ENCODE peak calls at places on chromosomes 2 and 18, in four cellular contexts. G, Z, S and F are unnamed samples.

GRCh38 chr2:110126926-110127325 is 11.3 kb upstream of the MALL start:
- DNase-seq in G (no peak), Z (no peak), S (no peak), F (no peak)

GRCh38 chr2:138491495-138491862 is 10.1 kb upstream of the SPOPL start:
- DNase-seq in G (no peak), Z (no peak), S (no peak), F (no peak)

GRCh38 chr2:167353605-167354280 is 465.5 kb downstream of the XIRP2 start:
- DNase-seq in G (no peak), Z (no peak), S (no peak), F (no peak)

GRCh38 chr2:119746836-119747235 is 12.9 kb upstream of the PTPN4 start:
- DNase-seq in G (peak; percentile 17), Z (no peak), S (no peak), F (no peak)

GRCh38 chr18:43034683-43035500 is 80.6 kb downstream of the RIT2 start:
- DNase-seq in G (no peak), Z (no peak), S (no peak), F (peak; percentile 95)

GRCh38 chr2:48266698-48267097 is 263.3 kb upstream of the STON1 start:
- DNase-seq in G (no peak), Z (no peak), S (no peak), F (peak; percentile 9)

GRCh38 chr2:26581991-26582842 is 58.9 kb downstream of the CIB4 start:
- DNase-seq in G (no peak), Z (no peak), S (no peak), F (no peak)

GRCh38 chr2:197158591-197159550 is 151.7 kb downstream of the ANKRD44 start:
- DNase-seq in G (peak; percentile 31), Z (no peak), S (no peak), F (no peak)

GRCh38 chr2:43178602-43179542 is 47.5 kb downstream of the ZFP36L2 start:
- DNase-seq in G (peak; percentile 82), Z (no peak), S (no peak), F (peak; percentile 78)

GRCh38 chr18:24273596-24273995 is 124.0 kb downstream of the OSBPL1A start:
- DNase-seq in G (peak; percentile 44), Z (no peak), S (no peak), F (no peak)

GRCh38 chr18:59275406-59275949 is 2.2 kb upstream of the RAX start:
- DNase-seq in G (no peak), Z (no peak), S (no peak), F (peak; percentile 42)

GRCh38 chr2:147368306-147368705 is 476.5 kb upstream of the ACVR2A start:
- DNase-seq in G (no peak), Z (no peak), S (no peak), F (no peak)

GRCh38 chr2:28729698-28730097 is 21.9 kb upstream of the PPP1CB start:
- DNase-seq in G (peak; percentile 65), Z (no peak), S (no peak), F (no peak)

GRCh38 chr2:47905454-47906260 is 641 bp downstream of the FBXO11 start:
- DNase-seq in G (peak; percentile 41), Z (peak; percentile 80), S (peak; percentile 70), F (no peak)

GRCh38 chr2:220949476-220949875 is 622.6 kb downstream of the EPHA4 start:
- DNase-seq in G (peak; percentile 50), Z (no peak), S (no peak), F (peak; percentile 13)

GRCh38 chr2:147352294-147352693 is 492.5 kb upstream of the ACVR2A start:
- DNase-seq in G (no peak), Z (no peak), S (no peak), F (no peak)

GRCh38 chr2:151782378-151783132 is 45.7 kb downstream of the ARL5A start:
- DNase-seq in G (no peak), Z (no peak), S (no peak), F (no peak)

GRCh38 chr2:138787053-138787666 is 7.0 kb upstream of the NXPH2 start:
- DNase-seq in G (peak; percentile 37), Z (peak; percentile 21), S (peak; percentile 33), F (peak; percentile 56)

GRCh38 chr18:69495841-69496533 is 95.3 kb downstream of the DOK6 start:
- DNase-seq in G (no peak), Z (no peak), S (no peak), F (no peak)

GRCh38 chr2:238458641-238459040 is 31.9 kb downstream of the ASB1 start:
- DNase-seq in G (no peak), Z (no peak), S (no peak), F (no peak)

DNA sequence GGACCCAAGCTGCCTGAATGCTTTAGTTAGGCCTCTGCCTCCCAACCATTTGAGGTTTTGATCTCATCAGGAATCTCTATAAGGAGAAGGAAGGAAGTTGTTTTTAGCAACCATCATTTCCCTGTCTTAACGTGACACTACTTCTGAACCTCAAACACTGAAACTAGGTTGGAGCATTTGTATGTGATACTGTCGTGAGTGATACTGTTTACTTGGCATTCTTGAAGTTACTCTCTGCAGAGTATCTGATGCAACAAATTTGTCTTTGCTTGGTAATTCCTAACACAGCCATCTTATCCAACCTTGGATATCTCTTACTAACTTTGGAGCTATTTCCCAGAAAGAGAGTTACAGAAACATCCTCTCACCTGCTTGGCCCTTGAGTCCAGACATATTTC is 22.1 kb downstream of the TTLL4 start:
- DNase-seq in G (peak; percentile 49), Z (no peak), S (no peak), F (no peak)
- H3K4me3 ChIP-seq in G (no peak overlapping the region), Z (no peak overlapping the region), S (no peak overlapping the region), F (no peak overlapping the region)

GRCh38 chr18:136433-136832 is 21.9 kb upstream of the USP14 start:
- DNase-seq in G (no peak), Z (no peak), S (peak; percentile 84), F (peak; percentile 52)
- H2AFZ ChIP-seq in G (no peak overlapping the region), Z (peak overlapping the region; percentile 72), S (peak overlapping the region; percentile 99), F (no peak overlapping the region)

GRCh38 chr2:228522977-228523376 is 341.5 kb upstream of the SPHKAP start:
- DNase-seq in G (no peak), Z (no peak), S (no peak), F (no peak)

GRCh38 chr2:228516019-228516418 is 334.5 kb upstream of the SPHKAP start:
- DNase-seq in G (no peak), Z (no peak), S (no peak), F (no peak)

GRCh38 chr2:228522276-228522675 is 340.8 kb upstream of the SPHKAP start:
- DNase-seq in G (peak; percentile 1), Z (no peak), S (no peak), F (no peak)

GRCh38 chr2:228519561-228519960 is 338.1 kb upstream of the SPHKAP start:
- DNase-seq in G (no peak), Z (no peak), S (no peak), F (no peak)
- H3K4me3 ChIP-seq in G (no peak overlapping the region), Z (no peak overlapping the region), S (no peak overlapping the region), F (no peak overlapping the region)

DNA sequence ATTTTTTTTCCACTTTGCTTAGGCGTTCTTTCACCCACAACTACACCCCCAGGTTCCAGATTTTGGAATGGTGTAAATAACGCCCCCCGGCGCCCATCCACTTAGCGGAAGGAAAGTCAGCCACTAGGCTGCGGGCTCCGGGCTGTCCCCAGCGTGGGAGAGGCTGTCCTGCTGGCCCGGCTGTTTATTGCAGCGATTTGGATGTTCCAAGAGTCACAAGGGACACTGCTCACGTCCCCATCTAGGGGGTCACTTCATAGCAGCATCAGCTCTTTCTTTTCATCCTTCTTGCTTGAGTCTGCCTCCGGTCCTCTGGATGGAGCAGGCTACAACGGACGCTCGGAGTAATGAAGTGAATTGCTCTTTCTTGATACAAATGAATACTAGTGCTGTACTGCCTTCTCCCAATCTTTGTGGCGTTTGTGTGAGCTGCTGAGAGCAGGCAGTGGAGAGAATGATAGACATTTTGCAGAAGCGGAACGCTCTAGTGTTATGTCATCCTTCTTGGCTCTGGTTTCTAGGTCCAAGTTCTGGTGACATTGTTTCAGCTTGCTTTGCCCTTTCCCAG is 50.7 kb upstream of the PAIP2B start:
- DNase-seq in G (no peak), Z (peak; percentile 60), S (peak; percentile 40), F (peak; percentile 82)
- H2AFZ ChIP-seq in G (peak overlapping the region; percentile 40), Z (peak overlapping the region; percentile 97), S (peak overlapping the region; percentile 80), F (no peak overlapping the region)

DNA sequence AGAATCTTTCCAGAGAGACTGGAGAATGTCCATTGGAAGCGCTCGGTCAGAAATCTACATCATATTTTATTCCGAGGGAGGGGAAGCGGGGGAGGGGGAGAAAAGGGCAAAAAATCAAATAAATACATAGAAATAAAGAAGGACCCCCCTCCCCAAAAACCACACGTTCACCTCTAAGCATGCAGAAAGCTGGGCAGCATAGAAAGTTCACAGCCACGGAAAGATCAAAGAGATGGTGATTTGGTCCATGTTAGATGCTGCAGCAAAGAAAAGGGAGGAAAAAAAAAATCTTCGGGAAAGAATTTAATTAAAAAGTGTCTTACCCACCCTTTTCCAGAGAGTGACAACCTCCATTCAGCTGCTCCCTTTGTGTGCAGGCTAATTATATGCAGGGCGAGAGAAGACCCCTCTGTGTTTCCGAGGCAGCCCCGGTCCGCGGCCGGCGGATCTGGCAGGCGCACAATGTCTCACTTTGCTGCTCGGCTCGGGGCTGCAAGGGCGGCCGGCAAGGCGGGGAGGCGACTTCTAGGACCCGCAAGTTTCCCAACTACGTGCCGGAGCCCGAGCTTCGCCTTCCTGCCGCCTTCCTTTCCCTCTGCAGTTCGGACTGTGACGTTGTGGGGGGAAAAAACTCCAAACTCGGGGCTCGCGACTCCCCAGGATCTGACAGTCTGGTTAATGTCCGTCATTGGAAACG is 579 bp downstream of the LRRTM1 start:
- DNase-seq in G (no peak), Z (no peak), S (no peak), F (peak; percentile 69)
- H3K4me3 ChIP-seq in G (peak overlapping the region; percentile 27), Z (peak overlapping the region; percentile 61), S (no peak overlapping the region), F (peak overlapping the region; percentile 70)

GRCh38 chr2:68911714-68912510 is 40.7 kb upstream of the BMP10 start:
- DNase-seq in G (no peak), Z (no peak), S (no peak), F (no peak)

GRCh38 chr2:68911246-68911645 is 40.0 kb upstream of the BMP10 start:
- DNase-seq in G (no peak), Z (no peak), S (no peak), F (peak; percentile 28)

GRCh38 chr2:68915345-68915841 is 37.3 kb downstream of the GKN2 start:
- DNase-seq in G (no peak), Z (no peak), S (no peak), F (no peak)

GRCh38 chr2:68912732-68913131 is 40.0 kb downstream of the GKN2 start:
- DNase-seq in G (no peak), Z (no peak), S (no peak), F (no peak)

GRCh38 chr2:68913359-68913758 is 39.3 kb downstream of the GKN2 start:
- DNase-seq in G (no peak), Z (no peak), S (no peak), F (no peak)
- H2AFZ ChIP-seq in G (no peak overlapping the region), Z (no peak overlapping the region), S (no peak overlapping the region), F (no peak overlapping the region)

GRCh38 chr2:241814571-241815476 is 5.8 kb downstream of the NEU4 start:
- DNase-seq in G (no peak), Z (no peak), S (no peak), F (no peak)
- H3K4me3 ChIP-seq in G (no peak overlapping the region), Z (no peak overlapping the region), S (no peak overlapping the region), F (no peak overlapping the region)

DNA sequence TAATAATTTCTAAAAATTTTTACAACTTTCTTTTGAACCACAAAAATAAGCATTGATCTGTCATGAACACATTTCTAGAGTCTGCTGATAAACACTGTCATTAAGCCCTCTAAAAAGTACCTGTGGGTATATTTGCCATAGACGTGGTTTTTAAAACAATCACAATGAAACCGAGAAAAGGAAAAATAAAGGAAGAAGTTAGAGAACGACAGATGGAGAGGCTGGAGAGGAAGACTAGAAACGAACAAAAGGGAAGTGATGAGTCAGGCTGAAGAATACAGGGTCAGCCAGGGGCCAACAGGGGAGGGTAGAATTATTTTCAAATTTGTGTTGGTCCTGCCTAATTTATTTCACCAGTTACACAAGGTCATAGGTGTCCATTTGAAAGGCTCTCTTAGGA is 62.0 kb downstream of the MYL12B start:
- DNase-seq in G (no peak), Z (no peak), S (no peak), F (no peak)
- H2AFZ ChIP-seq in G (no peak overlapping the region), Z (no peak overlapping the region), S (peak overlapping the region; percentile 60), F (no peak overlapping the region)